ENCODE peak calls at places on chromosome 19, in nine cellular contexts. O, S, G, R, A, I, Y, K and U are unnamed samples.

GRCh38 chr19:7391218-7391670 is 42.5 kb downstream of the ARHGEF18 start:
- DNase-seq in O (no peak), S (peak), G (no peak), R (no peak), A (no peak), I (no peak), Y (no peak), K (peak), U (no peak)

GRCh38 chr19:18159810-18160209 is 6.8 kb downstream of the PIK3R2 start:
- DNase-seq in O (no peak), S (no peak), G (no peak), R (no peak), A (no peak), I (no peak), Y (no peak), K (peak), U (no peak)

GRCh38 chr19:48044561-48044960 is 682 bp upstream of the CABP5 start:
- DNase-seq in O (no peak), S (no peak), G (no peak), R (no peak), A (no peak), I (no peak), Y (no peak), K (no peak), U (no peak)

GRCh38 chr19:40348961-40349507 is 539 bp downstream of the PLD3 start:
- DNase-seq in O (no peak), S (peak), G (peak), R (no peak), A (no peak), I (no peak), Y (peak), K (peak), U (peak)

GRCh38 chr19:39160889-39161672 is 35.5 kb downstream of the PAK4 start:
- DNase-seq in O (no peak), S (peak), G (peak), R (no peak), A (no peak), I (no peak), Y (no peak), K (peak), U (no peak)

GRCh38 chr19:15181394-15181793 is 19.4 kb downstream of the NOTCH3 start:
- DNase-seq in O (no peak), S (no peak), G (no peak), R (no peak), A (no peak), I (no peak), Y (no peak), K (peak), U (no peak)

GRCh38 chr19:5178841-5179625 is 161.6 kb downstream of the PTPRS start:
- DNase-seq in O (no peak), S (no peak), G (no peak), R (no peak), A (no peak), I (no peak), Y (no peak), K (no peak), U (no peak)

GRCh38 chr19:13085673-13086072 is 17.0 kb downstream of the LYL1 start:
- DNase-seq in O (no peak), S (no peak), G (no peak), R (no peak), A (no peak), I (no peak), Y (no peak), K (no peak), U (no peak)

GRCh38 chr19:32407004-32407992 is 1.7 kb downstream of the DPY19L3 start:
- DNase-seq in O (no peak), S (peak), G (no peak), R (peak), A (no peak), I (no peak), Y (no peak), K (no peak), U (no peak)

GRCh38 chr19:1064661-1065605 is 2.0 kb upstream of the ARHGAP45 start:
- DNase-seq in O (peak), S (peak), G (no peak), R (no peak), A (no peak), I (no peak), Y (peak), K (peak), U (peak)

GRCh38 chr19:14479985-14480694 is 5.0 kb upstream of the PTGER1 start:
- DNase-seq in O (peak), S (peak), G (no peak), R (peak), A (no peak), I (no peak), Y (peak), K (peak), U (no peak)

GRCh38 chr19:48145596-48146254 is 24.4 kb downstream of the LIG1 start:
- DNase-seq in O (no peak), S (no peak), G (no peak), R (no peak), A (no peak), I (no peak), Y (no peak), K (no peak), U (no peak)

GRCh38 chr19:5479958-5480357 is 24.7 kb downstream of the ZNRF4 start:
- DNase-seq in O (no peak), S (no peak), G (no peak), R (no peak), A (no peak), I (no peak), Y (no peak), K (no peak), U (no peak)

GRCh38 chr19:5060591-5061339 is 91.9 kb downstream of the KDM4B start:
- DNase-seq in O (no peak), S (no peak), G (no peak), R (no peak), A (no peak), I (no peak), Y (peak), K (no peak), U (no peak)

GRCh38 chr19:7731218-7731595 is 703 bp downstream of the CLEC4G start:
- DNase-seq in O (no peak), S (no peak), G (no peak), R (no peak), A (no peak), I (no peak), Y (no peak), K (no peak), U (no peak)

GRCh38 chr19:8663920-8664670 is 33.7 kb downstream of the NFILZ start:
- DNase-seq in O (peak), S (no peak), G (no peak), R (no peak), A (no peak), I (no peak), Y (no peak), K (peak), U (no peak)

GRCh38 chr19:9995999-9996398 is 14.3 kb downstream of the COL5A3 start:
- DNase-seq in O (no peak), S (peak), G (no peak), R (no peak), A (no peak), I (no peak), Y (no peak), K (no peak), U (no peak)

GRCh38 chr19:22610121-22610520 is 24.0 kb upstream of the ZNF492 start:
- DNase-seq in O (no peak), S (no peak), G (no peak), R (no peak), A (no peak), I (no peak), Y (no peak), K (no peak), U (no peak)

GRCh38 chr19:12636631-12637030 is 25.9 kb downstream of the ZNF791 start:
- DNase-seq in O (no peak), S (no peak), G (no peak), R (no peak), A (no peak), I (no peak), Y (no peak), K (peak), U (no peak)

GRCh38 chr19:32351807-32352630 is 6.6 kb downstream of the ZNF507 start:
- DNase-seq in O (no peak), S (peak), G (no peak), R (no peak), A (no peak), I (no peak), Y (no peak), K (no peak), U (no peak)

GRCh38 chr19:50344661-50345318 is 15.6 kb upstream of the KCNC3 start:
- DNase-seq in O (no peak), S (no peak), G (no peak), R (no peak), A (no peak), I (no peak), Y (no peak), K (no peak), U (no peak)

GRCh38 chr19:18401580-18402112 is 4.2 kb upstream of the LRRC25 start:
- DNase-seq in O (no peak), S (peak), G (no peak), R (no peak), A (no peak), I (no peak), Y (peak), K (peak), U (peak)

GRCh38 chr19:48754950-48755645 is at the start of gene FGF21:
- DNase-seq in O (no peak), S (no peak), G (no peak), R (no peak), A (no peak), I (no peak), Y (no peak), K (no peak), U (no peak)

GRCh38 chr19:13817018-13817614 is 21.9 kb downstream of the ZSWIM4 start:
- DNase-seq in O (no peak), S (no peak), G (no peak), R (no peak), A (no peak), I (no peak), Y (peak), K (peak), U (no peak)

GRCh38 chr19:14770944-14771839 is 7.2 kb downstream of the ADGRE2 start:
- DNase-seq in O (no peak), S (no peak), G (no peak), R (no peak), A (no peak), I (no peak), Y (peak), K (no peak), U (no peak)

GRCh38 chr19:18741566-18742121 is 49.5 kb downstream of the COMP start:
- DNase-seq in O (no peak), S (no peak), G (peak), R (no peak), A (no peak), I (no peak), Y (no peak), K (no peak), U (no peak)

GRCh38 chr19:10695401-10696398 is 5.5 kb upstream of the QTRT1 start:
- DNase-seq in O (peak), S (peak), G (peak), R (peak), A (peak), I (peak), Y (peak), K (peak), U (peak)

GRCh38 chr19:2494084-2494446 is 18.1 kb downstream of the GADD45B start:
- DNase-seq in O (no peak), S (peak), G (no peak), R (no peak), A (no peak), I (no peak), Y (no peak), K (no peak), U (no peak)
- H3K27ac ChIP-seq in O (no peak), S (no peak), G (no peak), R (peak), A (no peak), I (no peak), Y (no peak), K (peak), U (no peak)

GRCh38 chr19:16373989-16374388 is 49.4 kb downstream of the KLF2 start:
- DNase-seq in O (no peak), S (no peak), G (no peak), R (no peak), A (no peak), I (no peak), Y (no peak), K (no peak), U (no peak)

GRCh38 chr19:16374436-16374835 is 49.8 kb downstream of the KLF2 start:
- DNase-seq in O (no peak), S (no peak), G (no peak), R (no peak), A (no peak), I (no peak), Y (no peak), K (no peak), U (no peak)

GRCh38 chr19:16373539-16373938 is 48.9 kb downstream of the KLF2 start:
- DNase-seq in O (no peak), S (peak), G (no peak), R (no peak), A (no peak), I (no peak), Y (no peak), K (no peak), U (peak)

GRCh38 chr19:16372065-16372915 is 47.7 kb downstream of the KLF2 start:
- DNase-seq in O (no peak), S (no peak), G (no peak), R (no peak), A (no peak), I (no peak), Y (no peak), K (no peak), U (no peak)

GRCh38 chr19:16373079-16373478 is 48.5 kb downstream of the KLF2 start:
- DNase-seq in O (no peak), S (no peak), G (no peak), R (no peak), A (no peak), I (no peak), Y (no peak), K (no peak), U (no peak)
- H3K27ac ChIP-seq in O (peak), S (no peak), G (peak), R (no peak), A (no peak), I (no peak), Y (no peak), K (no peak), U (peak)

GRCh38 chr19:46623915-46624502 is 880 bp downstream of the PTGIR start:
- DNase-seq in O (no peak), S (no peak), G (no peak), R (no peak), A (no peak), I (no peak), Y (no peak), K (no peak), U (no peak)

GRCh38 chr19:46620267-46620666 is 4.6 kb downstream of the PTGIR start:
- DNase-seq in O (no peak), S (no peak), G (no peak), R (no peak), A (no peak), I (no peak), Y (no peak), K (no peak), U (no peak)

GRCh38 chr19:46622118-46622446 is 2.8 kb downstream of the PTGIR start:
- DNase-seq in O (no peak), S (no peak), G (no peak), R (no peak), A (no peak), I (no peak), Y (no peak), K (no peak), U (no peak)

GRCh38 chr19:46620716-46621115 is 4.2 kb downstream of the PTGIR start:
- DNase-seq in O (no peak), S (peak), G (no peak), R (no peak), A (no peak), I (no peak), Y (no peak), K (no peak), U (no peak)

DNA sequence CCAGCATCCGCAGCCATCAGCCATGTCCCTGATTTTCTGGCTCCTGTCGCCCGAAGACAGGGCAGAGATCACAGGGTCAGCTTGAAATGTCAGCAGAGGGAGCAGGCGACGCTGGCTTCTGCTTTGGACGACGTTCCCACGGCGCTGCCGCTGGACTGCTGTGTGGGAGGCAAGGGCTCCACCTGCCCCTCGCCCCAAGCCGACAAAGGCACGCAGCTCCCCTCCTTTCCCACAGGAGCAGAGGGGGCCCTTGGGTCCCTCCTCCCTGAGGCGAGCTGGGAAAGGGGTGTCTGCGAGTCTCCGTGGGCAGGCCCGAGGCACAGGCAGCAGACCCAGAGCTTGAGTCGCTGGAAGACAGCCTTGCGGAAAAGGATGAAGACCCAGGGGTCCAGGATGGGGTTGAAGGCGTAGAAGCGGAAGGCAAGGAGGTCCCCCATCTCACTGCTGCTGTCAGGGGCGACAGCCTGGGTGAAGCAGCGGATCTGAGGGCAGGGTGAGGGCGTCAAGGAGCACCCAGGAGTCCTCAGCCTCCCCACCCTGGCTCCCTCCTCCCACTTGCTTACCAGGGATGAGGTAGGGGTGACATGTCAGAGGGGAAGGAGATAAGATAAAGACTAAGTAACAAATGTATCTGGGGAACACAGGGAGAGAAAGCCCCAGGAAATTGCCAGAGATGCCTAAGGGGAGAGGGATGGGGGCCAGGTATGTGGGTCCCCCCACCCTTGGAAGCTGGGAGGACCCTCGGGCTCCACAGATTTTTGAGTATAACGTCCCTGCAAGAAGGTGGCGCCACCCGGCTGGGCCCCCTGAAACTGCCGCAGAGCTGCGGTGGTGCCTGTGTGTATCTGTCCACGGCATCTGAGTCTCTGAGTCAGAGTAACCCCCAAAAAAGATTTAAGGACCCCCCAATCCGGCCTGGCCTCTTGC is 3.4 kb downstream of the PTGIR start:
- DNase-seq in O (no peak), S (peak), G (no peak), R (no peak), A (no peak), I (no peak), Y (peak), K (no peak), U (no peak)
- H3K27ac ChIP-seq in O (no peak), S (peak), G (peak), R (no peak), A (peak), I (no peak), Y (no peak), K (no peak), U (peak)

GRCh38 chr19:42431486-42431885 is 4.3 kb upstream of the LIPE start:
- DNase-seq in O (no peak), S (no peak), G (no peak), R (no peak), A (no peak), I (no peak), Y (no peak), K (no peak), U (no peak)

GRCh38 chr19:42436006-42436405 is 6.7 kb downstream of the CXCL17 start:
- DNase-seq in O (no peak), S (no peak), G (no peak), R (no peak), A (no peak), I (no peak), Y (no peak), K (no peak), U (peak)

GRCh38 chr19:42428676-42429075 is 1.5 kb upstream of the LIPE start:
- DNase-seq in O (no peak), S (no peak), G (no peak), R (no peak), A (no peak), I (no peak), Y (peak), K (no peak), U (no peak)

GRCh38 chr19:42435316-42435715 is 7.4 kb downstream of the CXCL17 start:
- DNase-seq in O (no peak), S (no peak), G (no peak), R (no peak), A (no peak), I (no peak), Y (no peak), K (no peak), U (no peak)

DNA sequence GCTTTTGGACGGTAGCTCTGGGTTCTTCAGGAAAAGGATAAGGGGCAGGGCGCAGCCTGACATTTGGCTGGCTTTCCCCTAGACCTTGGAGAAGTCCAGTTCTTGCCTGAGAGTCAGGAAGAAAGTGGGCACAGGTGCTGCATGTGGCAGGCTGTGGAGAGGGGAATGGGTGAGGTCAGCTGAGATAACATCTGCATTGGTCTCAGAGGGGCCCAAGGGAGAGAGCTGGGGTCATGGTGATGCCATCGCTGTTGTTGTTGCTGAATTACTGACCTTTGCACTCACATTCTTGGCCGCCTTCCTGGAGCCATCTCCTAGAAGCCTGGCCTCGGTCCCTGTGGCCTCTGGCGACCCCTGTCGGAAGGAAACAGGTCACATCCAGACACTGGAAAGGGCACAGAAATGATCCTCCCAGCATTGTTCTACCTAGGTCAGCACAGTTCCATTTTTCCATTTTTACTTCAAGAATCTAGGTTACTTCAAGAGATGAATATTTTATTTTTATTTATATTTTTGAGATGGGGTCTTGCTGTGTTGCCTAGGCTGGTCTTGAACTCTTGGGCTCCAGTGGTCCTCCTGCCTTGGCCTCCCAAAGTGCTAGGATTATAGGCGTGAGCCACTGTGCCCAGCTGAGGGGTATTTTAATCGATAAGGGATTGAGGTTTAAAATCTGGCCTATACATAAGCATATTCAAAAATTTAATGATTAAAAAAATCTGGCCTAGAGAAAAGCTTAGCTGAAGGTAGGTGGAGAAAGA is 6.5 kb upstream of the LIPE start:
- DNase-seq in O (peak), S (peak), G (no peak), R (peak), A (no peak), I (no peak), Y (peak), K (peak), U (peak)
- H3K27ac ChIP-seq in O (no peak), S (no peak), G (peak), R (peak), A (no peak), I (no peak), Y (no peak), K (no peak), U (peak)

GRCh38 chr19:3645067-3645396 is 18.4 kb upstream of the CACTIN start:
- DNase-seq in O (no peak), S (no peak), G (no peak), R (no peak), A (no peak), I (no peak), Y (no peak), K (no peak), U (no peak)
- H3K27ac ChIP-seq in O (no peak), S (no peak), G (no peak), R (peak), A (no peak), I (no peak), Y (no peak), K (no peak), U (peak)

GRCh38 chr19:55250262-55251036 is 8.4 kb downstream of the PPP6R1 start:
- DNase-seq in O (no peak), S (no peak), G (no peak), R (no peak), A (no peak), I (no peak), Y (no peak), K (no peak), U (no peak)

GRCh38 chr19:55252760-55253159 is 6.1 kb downstream of the PPP6R1 start:
- DNase-seq in O (no peak), S (no peak), G (no peak), R (no peak), A (no peak), I (no peak), Y (no peak), K (no peak), U (no peak)

GRCh38 chr19:55249841-55250240 is 9.0 kb downstream of the PPP6R1 start:
- DNase-seq in O (no peak), S (no peak), G (no peak), R (no peak), A (no peak), I (no peak), Y (no peak), K (peak), U (no peak)

GRCh38 chr19:55253264-55253663 is 5.6 kb downstream of the PPP6R1 start:
- DNase-seq in O (no peak), S (no peak), G (no peak), R (no peak), A (no peak), I (no peak), Y (no peak), K (no peak), U (no peak)

GRCh38 chr19:55251296-55252081 is 7.3 kb downstream of the PPP6R1 start:
- DNase-seq in O (no peak), S (peak), G (no peak), R (no peak), A (no peak), I (no peak), Y (no peak), K (no peak), U (no peak)
- H3K27ac ChIP-seq in O (peak), S (no peak), G (no peak), R (no peak), A (no peak), I (no peak), Y (no peak), K (peak), U (no peak)